ENCODE peak calls at places on chromosome 1, in seven cellular contexts. One of them, this sample, is unnamed.

GRCh38 chr1:2194319-2194897 is at the start of gene FAAP20:
- DNase-seq in neural progenitor cell: peak; percentile 88
- DNase-seq in spleen: no peak
- DNase-seq in lower leg skin: peak; percentile 93
- DNase-seq in hepatocyte: peak; percentile 90
- DNase-seq in effector memory CD4-positive, alpha-beta T cell: peak; percentile 63
- DNase-seq in pancreas: no peak
- DNase-seq in this sample: no peak

GRCh38 chr1:114153621-114154145 is at the start of gene SYT6:
- DNase-seq in lower leg skin: peak; percentile 65
- DNase-seq in pancreas: no peak
- DNase-seq in spleen: no peak
- DNase-seq in hepatocyte: peak; percentile 31
- DNase-seq in neural progenitor cell: peak; percentile 57
- DNase-seq in effector memory CD4-positive, alpha-beta T cell: no peak
- DNase-seq in this sample: peak; percentile 7

GRCh38 chr1:41381691-41382530 is 20.7 kb downstream of the FOXO6 start:
- DNase-seq in spleen: no peak
- DNase-seq in effector memory CD4-positive, alpha-beta T cell: no peak
- DNase-seq in hepatocyte: peak; percentile 63
- DNase-seq in neural progenitor cell: peak; percentile 78
- DNase-seq in lower leg skin: no peak
- DNase-seq in pancreas: peak; percentile 62
- DNase-seq in this sample: peak; percentile 61

GRCh38 chr1:111938123-111938522 is 51.3 kb downstream of the KCND3 start:
- DNase-seq in spleen: no peak
- DNase-seq in lower leg skin: peak; percentile 2
- DNase-seq in hepatocyte: no peak
- DNase-seq in effector memory CD4-positive, alpha-beta T cell: no peak
- DNase-seq in pancreas: no peak
- DNase-seq in neural progenitor cell: no peak
- DNase-seq in this sample: no peak

GRCh38 chr1:248849152-248849551 is 9.7 kb downstream of the ZNF692 start:
- DNase-seq in lower leg skin: peak; percentile 76
- DNase-seq in neural progenitor cell: no peak
- DNase-seq in spleen: no peak
- DNase-seq in hepatocyte: no peak
- DNase-seq in pancreas: no peak
- DNase-seq in effector memory CD4-positive, alpha-beta T cell: no peak
- DNase-seq in this sample: no peak

GRCh38 chr1:150820710-150821521 is 12.9 kb upstream of the CTSK start:
- DNase-seq in neural progenitor cell: no peak
- DNase-seq in spleen: no peak
- DNase-seq in pancreas: no peak
- DNase-seq in lower leg skin: no peak
- DNase-seq in hepatocyte: no peak
- DNase-seq in effector memory CD4-positive, alpha-beta T cell: no peak
- DNase-seq in this sample: no peak

GRCh38 chr1:25037174-25038074 is 107.3 kb upstream of the RUNX3 start:
- DNase-seq in lower leg skin: no peak
- DNase-seq in effector memory CD4-positive, alpha-beta T cell: peak; percentile 36
- DNase-seq in neural progenitor cell: peak; percentile 70
- DNase-seq in hepatocyte: peak; percentile 64
- DNase-seq in spleen: peak; percentile 87
- DNase-seq in pancreas: peak; percentile 17
- DNase-seq in this sample: peak; percentile 71

GRCh38 chr1:109644670-109645069 is 11.2 kb upstream of the GSTM4 start:
- DNase-seq in spleen: no peak
- DNase-seq in neural progenitor cell: no peak
- DNase-seq in hepatocyte: peak; percentile 74
- DNase-seq in pancreas: no peak
- DNase-seq in effector memory CD4-positive, alpha-beta T cell: no peak
- DNase-seq in lower leg skin: no peak
- DNase-seq in this sample: no peak

GRCh38 chr1:99590578-99591209 is 55.2 kb upstream of the PALMD start:
- DNase-seq in pancreas: peak; percentile 18
- DNase-seq in lower leg skin: no peak
- DNase-seq in neural progenitor cell: no peak
- DNase-seq in effector memory CD4-positive, alpha-beta T cell: no peak
- DNase-seq in spleen: no peak
- DNase-seq in hepatocyte: no peak
- DNase-seq in this sample: no peak

GRCh38 chr1:225654277-225654597 is 1.3 kb upstream of the ENAH start:
- DNase-seq in spleen: no peak
- DNase-seq in effector memory CD4-positive, alpha-beta T cell: no peak
- DNase-seq in hepatocyte: no peak
- DNase-seq in neural progenitor cell: no peak
- DNase-seq in lower leg skin: no peak
- DNase-seq in pancreas: no peak
- DNase-seq in this sample: no peak

GRCh38 chr1:208324005-208324404 is 79.8 kb upstream of the PLXNA2 start:
- DNase-seq in effector memory CD4-positive, alpha-beta T cell: no peak
- DNase-seq in hepatocyte: peak; percentile 20
- DNase-seq in pancreas: no peak
- DNase-seq in spleen: no peak
- DNase-seq in lower leg skin: no peak
- DNase-seq in neural progenitor cell: no peak
- DNase-seq in this sample: no peak

GRCh38 chr1:198713081-198713480 is 74.2 kb downstream of the PTPRC start:
- DNase-seq in lower leg skin: no peak
- DNase-seq in hepatocyte: no peak
- DNase-seq in pancreas: no peak
- DNase-seq in spleen: no peak
- DNase-seq in neural progenitor cell: no peak
- DNase-seq in effector memory CD4-positive, alpha-beta T cell: no peak
- DNase-seq in this sample: no peak

GRCh38 chr1:180230791-180231505 is 884 bp downstream of the LHX4 start:
- DNase-seq in effector memory CD4-positive, alpha-beta T cell: no peak
- DNase-seq in pancreas: no peak
- DNase-seq in neural progenitor cell: peak; percentile 88
- DNase-seq in hepatocyte: peak; percentile 46
- DNase-seq in lower leg skin: no peak
- DNase-seq in spleen: no peak
- DNase-seq in this sample: no peak

GRCh38 chr1:244304156-244304555 is 147.6 kb downstream of the ADSS2 start:
- DNase-seq in effector memory CD4-positive, alpha-beta T cell: no peak
- DNase-seq in lower leg skin: peak; percentile 82
- DNase-seq in hepatocyte: no peak
- DNase-seq in pancreas: no peak
- DNase-seq in spleen: no peak
- DNase-seq in neural progenitor cell: no peak
- DNase-seq in this sample: no peak

GRCh38 chr1:244303610-244303969 is 148.1 kb downstream of the ADSS2 start:
- DNase-seq in pancreas: no peak
- DNase-seq in neural progenitor cell: no peak
- DNase-seq in hepatocyte: no peak
- DNase-seq in lower leg skin: no peak
- DNase-seq in effector memory CD4-positive, alpha-beta T cell: no peak
- DNase-seq in spleen: no peak
- DNase-seq in this sample: no peak

GRCh38 chr1:244302889-244303609 is 148.7 kb downstream of the ADSS2 start:
- DNase-seq in pancreas: no peak
- DNase-seq in neural progenitor cell: no peak
- DNase-seq in lower leg skin: peak; percentile 76
- DNase-seq in spleen: no peak
- DNase-seq in effector memory CD4-positive, alpha-beta T cell: no peak
- DNase-seq in hepatocyte: peak; percentile 70
- DNase-seq in this sample: no peak

GRCh38 chr1:244297616-244298015 is 154.1 kb downstream of the ADSS2 start:
- DNase-seq in effector memory CD4-positive, alpha-beta T cell: no peak
- DNase-seq in pancreas: no peak
- DNase-seq in lower leg skin: peak; percentile 37
- DNase-seq in neural progenitor cell: no peak
- DNase-seq in spleen: no peak
- DNase-seq in hepatocyte: no peak
- DNase-seq in this sample: no peak

DNA sequence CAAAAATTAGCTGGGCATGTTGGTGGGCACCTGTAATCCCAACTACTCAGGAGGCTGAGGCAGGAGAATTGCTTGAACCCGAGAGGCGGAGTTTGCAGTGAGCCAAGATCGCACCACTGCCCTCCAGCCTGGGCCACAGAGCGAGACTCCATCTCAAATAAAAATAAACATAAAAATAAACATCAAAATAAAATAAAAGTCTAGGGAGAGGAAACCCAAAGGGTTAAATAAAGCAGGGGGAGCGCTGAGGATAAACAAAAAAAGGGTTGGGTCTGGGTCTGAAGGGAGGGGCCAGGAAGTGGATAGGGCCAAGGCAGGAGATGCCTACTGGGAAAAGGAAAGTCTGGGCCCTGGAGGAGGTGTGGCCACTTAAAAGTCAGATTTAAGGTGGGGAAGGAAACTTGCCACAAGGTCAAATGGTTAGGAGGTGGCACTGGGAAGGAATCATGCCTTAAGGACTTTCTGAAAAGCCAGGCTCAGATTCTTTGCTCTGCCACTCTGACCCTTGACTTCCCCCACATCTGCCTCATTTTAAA is 150.0 kb downstream of the ADSS2 start:
- DNase-seq in spleen: no peak
- DNase-seq in neural progenitor cell: no peak
- DNase-seq in hepatocyte: no peak
- DNase-seq in effector memory CD4-positive, alpha-beta T cell: no peak
- DNase-seq in pancreas: no peak
- DNase-seq in lower leg skin: peak; percentile 4
- DNase-seq in this sample: no peak
- H3K4me3 ChIP-seq in spleen: no peak overlapping the region
- H3K4me3 ChIP-seq in neural progenitor cell: no peak overlapping the region
- H3K4me3 ChIP-seq in hepatocyte: no peak overlapping the region
- H3K4me3 ChIP-seq in effector memory CD4-positive, alpha-beta T cell: no peak overlapping the region
- H3K4me3 ChIP-seq in pancreas: no peak overlapping the region
- H3K4me3 ChIP-seq in lower leg skin: no peak overlapping the region
- H3K4me3 ChIP-seq in this sample: no peak overlapping the region

GRCh38 chr1:205692406-205692805 is 12.1 kb upstream of the SLC45A3 start:
- DNase-seq in spleen: peak; percentile 21
- DNase-seq in neural progenitor cell: no peak
- DNase-seq in effector memory CD4-positive, alpha-beta T cell: no peak
- DNase-seq in lower leg skin: peak; percentile 68
- DNase-seq in pancreas: no peak
- DNase-seq in hepatocyte: no peak
- DNase-seq in this sample: no peak

GRCh38 chr1:205688681-205689080 is 8.4 kb upstream of the SLC45A3 start:
- DNase-seq in hepatocyte: no peak
- DNase-seq in pancreas: no peak
- DNase-seq in spleen: peak; percentile 1
- DNase-seq in neural progenitor cell: no peak
- DNase-seq in lower leg skin: no peak
- DNase-seq in effector memory CD4-positive, alpha-beta T cell: no peak
- DNase-seq in this sample: no peak

GRCh38 chr1:205688171-205688570 is 7.9 kb upstream of the SLC45A3 start:
- DNase-seq in pancreas: no peak
- DNase-seq in lower leg skin: no peak
- DNase-seq in spleen: peak; percentile 6
- DNase-seq in hepatocyte: no peak
- DNase-seq in effector memory CD4-positive, alpha-beta T cell: no peak
- DNase-seq in neural progenitor cell: no peak
- DNase-seq in this sample: no peak

GRCh38 chr1:205689479-205689878 is 9.2 kb upstream of the SLC45A3 start:
- DNase-seq in lower leg skin: no peak
- DNase-seq in spleen: peak; percentile 29
- DNase-seq in pancreas: no peak
- DNase-seq in hepatocyte: no peak
- DNase-seq in neural progenitor cell: peak; percentile 83
- DNase-seq in effector memory CD4-positive, alpha-beta T cell: no peak
- DNase-seq in this sample: no peak

DNA sequence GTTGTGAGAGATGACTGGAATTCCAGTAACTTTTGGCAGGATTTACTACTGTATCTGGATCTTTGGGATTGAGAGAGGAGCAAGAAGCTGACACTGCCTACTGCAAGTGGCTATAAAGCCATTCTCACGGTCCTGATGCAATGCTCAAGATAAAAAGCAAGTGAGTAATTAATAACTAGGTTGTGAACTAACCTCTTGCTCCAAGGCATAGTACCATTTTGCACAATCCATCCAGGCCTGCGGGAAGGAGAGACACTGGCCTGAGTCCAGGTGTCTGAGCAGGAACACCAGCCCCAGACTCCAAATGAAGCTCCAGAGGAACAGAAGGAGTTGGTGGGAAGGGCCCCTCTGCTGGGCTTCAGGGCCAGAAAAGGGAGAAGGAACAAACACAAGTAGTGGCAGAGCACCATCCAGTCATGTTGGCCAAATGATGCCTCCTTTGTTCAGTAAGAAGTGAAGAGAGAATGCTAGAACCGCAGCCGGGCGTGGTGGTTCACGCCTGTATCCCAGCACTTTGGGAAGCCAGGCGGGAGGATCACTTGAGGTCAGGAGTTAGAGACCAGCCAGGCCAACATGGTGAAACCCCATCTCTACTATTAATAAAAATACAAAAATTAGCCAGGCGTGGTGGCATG is 9.9 kb upstream of the SLC45A3 start:
- DNase-seq in neural progenitor cell: no peak
- DNase-seq in hepatocyte: no peak
- DNase-seq in pancreas: no peak
- DNase-seq in lower leg skin: no peak
- DNase-seq in effector memory CD4-positive, alpha-beta T cell: no peak
- DNase-seq in spleen: peak; percentile 22
- DNase-seq in this sample: no peak
- H3K4me3 ChIP-seq in neural progenitor cell: no peak overlapping the region
- H3K4me3 ChIP-seq in hepatocyte: no peak overlapping the region
- H3K4me3 ChIP-seq in pancreas: no peak overlapping the region
- H3K4me3 ChIP-seq in lower leg skin: no peak overlapping the region
- H3K4me3 ChIP-seq in effector memory CD4-positive, alpha-beta T cell: no peak overlapping the region
- H3K4me3 ChIP-seq in spleen: no peak overlapping the region
- H3K4me3 ChIP-seq in this sample: no peak overlapping the region

GRCh38 chr1:183911285-183911684 is 106.4 kb downstream of the RGL1 start:
- DNase-seq in hepatocyte: no peak
- DNase-seq in spleen: no peak
- DNase-seq in lower leg skin: no peak
- DNase-seq in neural progenitor cell: no peak
- DNase-seq in effector memory CD4-positive, alpha-beta T cell: no peak
- DNase-seq in pancreas: no peak
- DNase-seq in this sample: no peak

GRCh38 chr1:183910780-183911179 is 105.9 kb downstream of the RGL1 start:
- DNase-seq in neural progenitor cell: no peak
- DNase-seq in lower leg skin: no peak
- DNase-seq in effector memory CD4-positive, alpha-beta T cell: no peak
- DNase-seq in spleen: no peak
- DNase-seq in hepatocyte: no peak
- DNase-seq in pancreas: no peak
- DNase-seq in this sample: no peak

GRCh38 chr1:183913556-183913955 is 108.6 kb downstream of the RGL1 start:
- DNase-seq in lower leg skin: no peak
- DNase-seq in pancreas: no peak
- DNase-seq in neural progenitor cell: no peak
- DNase-seq in spleen: no peak
- DNase-seq in effector memory CD4-positive, alpha-beta T cell: no peak
- DNase-seq in hepatocyte: no peak
- DNase-seq in this sample: no peak

GRCh38 chr1:183914283-183914682 is 109.4 kb downstream of the RGL1 start:
- DNase-seq in neural progenitor cell: no peak
- DNase-seq in pancreas: no peak
- DNase-seq in spleen: no peak
- DNase-seq in hepatocyte: no peak
- DNase-seq in effector memory CD4-positive, alpha-beta T cell: no peak
- DNase-seq in lower leg skin: no peak
- DNase-seq in this sample: no peak

GRCh38 chr1:183912265-183912886 is 107.5 kb downstream of the RGL1 start:
- DNase-seq in hepatocyte: no peak
- DNase-seq in effector memory CD4-positive, alpha-beta T cell: no peak
- DNase-seq in lower leg skin: no peak
- DNase-seq in neural progenitor cell: no peak
- DNase-seq in pancreas: no peak
- DNase-seq in spleen: no peak
- DNase-seq in this sample: no peak
- H3K4me3 ChIP-seq in hepatocyte: no peak overlapping the region
- H3K4me3 ChIP-seq in effector memory CD4-positive, alpha-beta T cell: no peak overlapping the region
- H3K4me3 ChIP-seq in lower leg skin: no peak overlapping the region
- H3K4me3 ChIP-seq in neural progenitor cell: no peak overlapping the region
- H3K4me3 ChIP-seq in pancreas: no peak overlapping the region
- H3K4me3 ChIP-seq in spleen: no peak overlapping the region
- H3K4me3 ChIP-seq in this sample: no peak overlapping the region

GRCh38 chr1:107804746-107805145 is 160.2 kb downstream of the VAV3 start:
- DNase-seq in lower leg skin: no peak
- DNase-seq in pancreas: no peak
- DNase-seq in effector memory CD4-positive, alpha-beta T cell: no peak
- DNase-seq in hepatocyte: no peak
- DNase-seq in spleen: no peak
- DNase-seq in neural progenitor cell: no peak
- DNase-seq in this sample: no peak
- H3K4me3 ChIP-seq in lower leg skin: no peak overlapping the region
- H3K4me3 ChIP-seq in pancreas: no peak overlapping the region
- H3K4me3 ChIP-seq in effector memory CD4-positive, alpha-beta T cell: no peak overlapping the region
- H3K4me3 ChIP-seq in hepatocyte: no peak overlapping the region
- H3K4me3 ChIP-seq in spleen: no peak overlapping the region
- H3K4me3 ChIP-seq in neural progenitor cell: no peak overlapping the region
- H3K4me3 ChIP-seq in this sample: no peak overlapping the region

This sample was measured in CD8-positive, alpha-beta T cell.